ENCODE peak calls at places on chromosomes 12 and 14, in ten cellular contexts. C, P, M, I, T, H, U, O, G and L are unnamed samples.

GRCh38 chr14:64953310-64953654 is 10.7 kb upstream of the GPX2 start:
- DNase-seq in M (no peak), O (no peak), I (no peak), G (no peak), P (no peak), U (no peak), H (no peak), C (peak), T (no peak), L (no peak)

GRCh38 chr12:24921251-24922038 is 27.5 kb downstream of the BCAT1 start:
- DNase-seq in M (no peak), C (no peak), G (no peak), O (no peak), H (no peak), P (no peak), U (no peak), T (no peak), I (no peak), L (no peak)

GRCh38 chr12:60209933-60210332 is 614.1 kb downstream of the SLC16A7 start:
- DNase-seq in U (no peak), C (no peak), O (no peak), H (no peak), G (no peak), T (no peak), I (no peak), M (no peak), P (no peak), L (no peak)

GRCh38 chr12:110317921-110318320 is 36.9 kb downstream of the ATP2A2 start:
- DNase-seq in C (no peak), M (no peak), U (no peak), H (no peak), P (no peak), G (no peak), I (no peak), T (no peak), O (no peak), L (no peak)

GRCh38 chr14:24233538-24233866 is 773 bp downstream of the GMPR2 start:
- DNase-seq in G (no peak), I (no peak), C (no peak), T (no peak), M (no peak), P (no peak), O (no peak), H (no peak), U (no peak), L (peak)

GRCh38 chr14:22450266-22450665 is 138.8 kb downstream of the DAD1 start:
- DNase-seq in O (no peak), P (no peak), H (no peak), M (no peak), U (no peak), I (no peak), T (no peak), G (no peak), C (no peak), L (no peak)

GRCh38 chr12:115455268-115455681 is 771.3 kb upstream of the TBX3 start:
- DNase-seq in M (no peak), G (no peak), O (no peak), H (no peak), U (no peak), C (no peak), I (no peak), T (no peak), P (no peak), L (no peak)

GRCh38 chr14:103563089-103563620 is 395 bp downstream of the COA8 start:
- DNase-seq in U (peak), C (peak), T (peak), I (no peak), G (no peak), H (peak), O (no peak), M (no peak), P (no peak), L (no peak)

GRCh38 chr12:1282670-1283361 is 291.8 kb downstream of the ERC1 start:
- DNase-seq in M (peak), T (peak), H (no peak), C (peak), P (no peak), U (no peak), G (no peak), I (no peak), O (no peak), L (no peak)

GRCh38 chr14:21023817-21024667 is 819 bp downstream of the NDRG2 start:
- DNase-seq in U (no peak), P (peak), C (no peak), I (no peak), O (no peak), T (peak), G (no peak), M (no peak), H (no peak), L (peak)

GRCh38 chr12:22266101-22266500 is 68.4 kb downstream of the ST8SIA1 start:
- DNase-seq in T (no peak), U (no peak), H (no peak), M (no peak), C (no peak), O (no peak), P (no peak), I (no peak), G (no peak), L (no peak)

GRCh38 chr12:130780880-130781575 is 58.0 kb downstream of the STX2 start:
- DNase-seq in T (no peak), G (no peak), P (no peak), O (no peak), M (no peak), I (no peak), U (no peak), H (no peak), C (no peak), L (no peak)

GRCh38 chr12:104207416-104207941 is 8.1 kb upstream of the TXNRD1 start:
- DNase-seq in U (no peak), H (no peak), O (no peak), G (no peak), I (no peak), T (no peak), C (no peak), M (no peak), P (no peak), L (no peak)

GRCh38 chr14:53044486-53044885 is 93.6 kb upstream of the FERMT2 start:
- DNase-seq in C (no peak), P (no peak), I (no peak), O (no peak), G (no peak), M (no peak), H (no peak), U (no peak), T (no peak), L (no peak)

GRCh38 chr12:104376650-104377506 is 73.3 kb downstream of the EID3 start:
- DNase-seq in H (no peak), O (no peak), I (no peak), G (no peak), T (no peak), M (no peak), U (no peak), C (no peak), P (no peak), L (no peak)

GRCh38 chr12:28457785-28458184 is 267.5 kb downstream of the CCDC91 start:
- DNase-seq in P (no peak), O (no peak), T (no peak), I (no peak), M (no peak), C (no peak), H (no peak), G (no peak), U (no peak), L (no peak)

GRCh38 chr14:81122326-81122725 is 98.4 kb downstream of the GTF2A1 start:
- DNase-seq in O (no peak), H (no peak), I (peak), C (no peak), G (peak), U (no peak), P (no peak), M (no peak), T (no peak), L (no peak)

GRCh38 chr12:132561784-132562156 is 48.6 kb downstream of the LRCOL1 start:
- DNase-seq in C (no peak), G (peak), I (peak), U (peak), H (no peak), M (no peak), O (no peak), P (peak), T (peak), L (peak)

GRCh38 chr12:5953835-5954586 is 9.0 kb upstream of the ANO2 start:
- DNase-seq in O (no peak), T (no peak), G (no peak), P (no peak), U (no peak), I (no peak), H (no peak), C (no peak), M (no peak), L (no peak)

GRCh38 chr12:47547077-47547476 is 158.8 kb downstream of the RPAP3 start:
- DNase-seq in U (no peak), T (peak), G (no peak), M (no peak), P (no peak), H (no peak), O (no peak), I (no peak), C (no peak), L (no peak)

GRCh38 chr12:116426391-116427136 is 132.6 kb upstream of the MAP1LC3B2 start:
- DNase-seq in T (peak), O (peak), U (peak), C (peak), I (no peak), P (no peak), H (no peak), G (no peak), M (peak), L (no peak)

GRCh38 chr12:3961573-3961972 is 88.4 kb upstream of the PARP11 start:
- DNase-seq in M (no peak), U (no peak), H (no peak), P (no peak), T (no peak), I (no peak), G (no peak), O (no peak), C (no peak), L (no peak)

GRCh38 chr12:8698132-8698829 is 490 bp downstream of the RIMKLB start:
- DNase-seq in M (peak), I (peak), U (peak), H (peak), G (peak), T (peak), P (peak), C (peak), O (no peak), L (peak)

GRCh38 chr12:55932546-55932919 is 1.6 kb downstream of the DGKA start:
- DNase-seq in U (no peak), G (peak), O (no peak), H (no peak), P (peak), M (no peak), C (no peak), T (no peak), I (peak), L (peak)

GRCh38 chr14:87045241-87045640 is 947.7 kb downstream of the GALC start:
- DNase-seq in H (no peak), O (no peak), P (no peak), I (no peak), C (no peak), U (no peak), G (no peak), T (no peak), M (no peak), L (no peak)

GRCh38 chr14:52961060-52961639 is 10.3 kb upstream of the FERMT2 start:
- DNase-seq in P (peak), T (peak), M (peak), U (peak), I (peak), O (peak), C (peak), G (peak), H (no peak), L (peak)

GRCh38 chr12:84128117-84128991 is 784.2 kb downstream of the SLC6A15 start:
- DNase-seq in M (no peak), C (no peak), I (no peak), P (no peak), T (peak), O (no peak), U (no peak), H (no peak), G (no peak), L (no peak)

GRCh38 chr14:56138987-56139386 is 20.8 kb downstream of the PELI2 start:
- DNase-seq in U (no peak), P (no peak), H (no peak), O (no peak), G (no peak), T (peak), M (no peak), I (no peak), C (no peak), L (no peak)

GRCh38 chr14:32358781-32359180 is 29.7 kb downstream of the AKAP6 start:
- DNase-seq in H (no peak), C (no peak), M (no peak), G (no peak), P (no peak), I (no peak), T (peak), O (no peak), U (no peak), L (no peak)
- TF ChIP-seq CTCF in H (no peak), C (no peak), M (no peak), G (no peak), P (no peak), I (no peak), T (no peak), O (no peak), U (no peak), L (no peak)

GRCh38 chr14:97978336-97978735 is 1181.2 kb downstream of the VRK1 start:
- DNase-seq in I (peak), U (peak), C (peak), T (peak), P (peak), G (no peak), O (peak), H (peak), M (peak), L (peak)
- TF ChIP-seq CTCF in I (no peak), U (peak), C (peak), T (peak), P (peak), G (no peak), O (no peak), H (peak), M (peak), L (peak)

GRCh38 chr12:123937707-123938600 is 34.7 kb downstream of the CCDC92 start:
- DNase-seq in O (no peak), T (no peak), P (peak), U (no peak), H (no peak), G (peak), C (no peak), I (no peak), M (no peak), L (peak)

GRCh38 chr12:123939716-123940626 is 32.7 kb downstream of the CCDC92 start:
- DNase-seq in H (no peak), I (no peak), C (no peak), U (no peak), M (no peak), T (no peak), G (no peak), O (no peak), P (no peak), L (no peak)

GRCh38 chr12:123936956-123937706 is 35.5 kb downstream of the CCDC92 start:
- DNase-seq in O (no peak), M (no peak), P (no peak), I (no peak), C (no peak), G (no peak), U (no peak), H (no peak), T (no peak), L (no peak)

GRCh38 chr12:123940627-123940966 is 32.0 kb downstream of the CCDC92 start:
- DNase-seq in T (no peak), I (no peak), O (no peak), P (no peak), H (no peak), C (no peak), G (no peak), M (no peak), U (no peak), L (no peak)

DNA sequence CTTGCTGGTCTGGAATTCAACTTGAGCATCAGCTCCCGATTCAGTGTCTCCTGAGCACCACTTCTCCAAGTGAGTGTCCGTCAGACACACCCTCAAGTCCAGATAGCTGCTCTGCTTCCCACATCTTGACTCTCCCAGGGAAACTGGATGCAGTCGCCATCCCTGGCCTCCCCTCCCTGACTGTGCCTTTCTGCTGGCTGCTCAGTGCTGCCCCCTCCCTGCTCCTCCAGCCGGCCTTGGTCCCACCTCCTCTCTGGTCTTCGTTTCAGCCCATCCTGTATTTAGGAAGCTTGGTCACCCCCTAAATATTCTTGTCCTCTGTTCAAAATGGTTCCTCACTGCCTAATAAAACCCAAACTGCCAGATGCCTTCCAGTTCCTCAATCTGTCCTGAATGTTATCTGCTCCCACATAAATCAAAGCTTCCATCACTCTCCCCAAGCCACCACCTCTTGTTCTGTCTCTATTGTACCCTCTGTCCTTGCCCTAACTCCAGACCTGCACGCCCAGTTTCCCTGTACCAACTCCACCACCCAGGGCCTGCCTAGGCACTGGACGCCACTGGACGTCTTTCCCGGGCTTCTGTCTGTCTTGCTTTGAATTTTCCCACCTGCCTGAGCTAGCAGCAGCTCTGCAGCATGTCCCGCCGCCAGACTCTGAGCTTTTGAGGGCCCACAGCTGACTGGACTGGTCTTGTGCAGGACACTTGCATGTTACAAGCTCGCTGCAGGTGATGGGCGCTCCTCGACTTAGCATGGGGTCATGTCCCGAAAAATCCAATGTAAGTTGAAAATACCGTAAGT is 33.8 kb downstream of the CCDC92 start:
- DNase-seq in M (no peak), H (no peak), I (no peak), C (no peak), U (peak), O (no peak), P (no peak), G (no peak), T (peak), L (peak)
- TF ChIP-seq CTCF in M (no peak), H (peak), I (peak), C (no peak), U (peak), O (no peak), P (no peak), G (peak), T (peak), L (peak)

GRCh38 chr14:54712371-54712998 is 145.6 kb downstream of the SAMD4A start:
- DNase-seq in O (no peak), H (no peak), G (no peak), I (no peak), C (no peak), U (no peak), M (no peak), P (no peak), T (no peak), L (no peak)

GRCh38 chr14:54718046-54718445 is 151.1 kb downstream of the SAMD4A start:
- DNase-seq in I (no peak), U (no peak), H (no peak), M (no peak), P (no peak), G (no peak), O (no peak), C (no peak), T (no peak), L (no peak)

GRCh38 chr14:54713364-54713763 is 146.4 kb downstream of the SAMD4A start:
- DNase-seq in C (no peak), U (no peak), O (no peak), I (no peak), G (no peak), M (no peak), T (no peak), P (no peak), H (no peak), L (no peak)

GRCh38 chr14:54715811-54716210 is 148.9 kb downstream of the SAMD4A start:
- DNase-seq in G (no peak), O (no peak), C (no peak), M (no peak), U (no peak), H (no peak), T (no peak), I (no peak), P (no peak), L (no peak)

GRCh38 chr14:54715244-54715643 is 148.3 kb downstream of the SAMD4A start:
- DNase-seq in C (no peak), O (no peak), P (no peak), T (peak), H (no peak), U (no peak), I (no peak), G (no peak), M (no peak), L (no peak)
- TF ChIP-seq CTCF in C (no peak), O (no peak), P (no peak), T (peak), H (no peak), U (peak), I (no peak), G (no peak), M (no peak), L (no peak)

GRCh38 chr14:91714805-91715204 is 17.1 kb downstream of the CATSPERB start:
- DNase-seq in T (peak), P (no peak), H (no peak), O (no peak), G (no peak), I (no peak), C (no peak), U (no peak), M (no peak), L (peak)
- TF ChIP-seq CTCF in T (peak), P (peak), H (no peak), O (no peak), G (no peak), I (no peak), C (no peak), U (no peak), M (no peak), L (peak)

GRCh38 chr12:79688376-79689040 is 2.3 kb downstream of the PAWR start:
- DNase-seq in C (no peak), H (no peak), M (no peak), U (no peak), O (no peak), I (peak), T (no peak), P (no peak), G (peak), L (no peak)

GRCh38 chr12:79690606-79691298 is at the start of gene PAWR:
- DNase-seq in I (peak), C (peak), G (peak), U (peak), T (peak), P (peak), M (peak), H (peak), O (no peak), L (peak)

GRCh38 chr12:79689041-79689476 is 1.7 kb downstream of the PAWR start:
- DNase-seq in P (no peak), T (no peak), C (no peak), U (no peak), I (no peak), O (no peak), H (no peak), G (peak), M (no peak), L (no peak)

GRCh38 chr12:79690156-79690605 is 583 bp downstream of the PAWR start:
- DNase-seq in H (peak), I (no peak), M (peak), G (no peak), C (no peak), U (no peak), T (peak), P (no peak), O (no peak), L (no peak)

GRCh38 chr12:79689477-79690155 is 1.1 kb downstream of the PAWR start:
- DNase-seq in I (peak), H (peak), M (peak), O (no peak), G (peak), U (peak), T (peak), P (peak), C (no peak), L (peak)
- TF ChIP-seq CTCF in I (no peak), H (no peak), M (no peak), O (no peak), G (no peak), U (no peak), T (peak), P (no peak), C (no peak), L (no peak)